ENCODE peak calls at places on chromosomes 4 and X, in ten cellular contexts. One of them, this sample, is unnamed.
A peak's percentile ranks its signal among the peaks of the same experiment; 100 is the strongest.

GRCh38 chrX:45309096-45309495 is 108.4 kb upstream of the DIPK2B start:
- DNase-seq in GM23248: peak; percentile 30
- DNase-seq in cerebellum: no peak
- DNase-seq in KBM-7: no peak
- DNase-seq in mesothelial cell of epicardium: no peak
- DNase-seq in adrenal gland: no peak
- DNase-seq in IMR-90: peak; percentile 52
- DNase-seq in astrocyte of the cerebellum: peak; percentile 2
- DNase-seq in HTR-8/SVneo: no peak
- DNase-seq in endothelial cell: no peak
- DNase-seq in this sample: no peak

GRCh38 chr4:146271466-146271865 is 57.1 kb downstream of the REELD1 start:
- DNase-seq in GM23248: no peak
- DNase-seq in cerebellum: no peak
- DNase-seq in KBM-7: no peak
- DNase-seq in mesothelial cell of epicardium: no peak
- DNase-seq in adrenal gland: no peak
- DNase-seq in IMR-90: no peak
- DNase-seq in astrocyte of the cerebellum: no peak
- DNase-seq in HTR-8/SVneo: no peak
- DNase-seq in endothelial cell: no peak
- DNase-seq in this sample: no peak

GRCh38 chr4:108450236-108450898 is 170.0 kb upstream of the RPL34 start:
- DNase-seq in GM23248: no peak
- DNase-seq in cerebellum: no peak
- DNase-seq in KBM-7: no peak
- DNase-seq in mesothelial cell of epicardium: no peak
- DNase-seq in adrenal gland: no peak
- DNase-seq in IMR-90: no peak
- DNase-seq in astrocyte of the cerebellum: no peak
- DNase-seq in HTR-8/SVneo: no peak
- DNase-seq in endothelial cell: no peak
- DNase-seq in this sample: no peak

GRCh38 chr4:82798168-82799005 is at the start of gene SCD5:
- DNase-seq in GM23248: peak; percentile 96
- DNase-seq in cerebellum: peak; percentile 88
- DNase-seq in KBM-7: peak; percentile 84
- DNase-seq in mesothelial cell of epicardium: peak; percentile 44
- DNase-seq in adrenal gland: peak; percentile 81
- DNase-seq in IMR-90: peak; percentile 82
- DNase-seq in astrocyte of the cerebellum: no peak
- DNase-seq in HTR-8/SVneo: peak; percentile 70
- DNase-seq in endothelial cell: peak; percentile 35
- DNase-seq in this sample: peak; percentile 71

GRCh38 chrX:50747471-50747900 is 66.5 kb downstream of the SHROOM4 start:
- DNase-seq in GM23248: peak; percentile 55
- DNase-seq in cerebellum: no peak
- DNase-seq in KBM-7: no peak
- DNase-seq in mesothelial cell of epicardium: no peak
- DNase-seq in adrenal gland: no peak
- DNase-seq in IMR-90: peak; percentile 45
- DNase-seq in astrocyte of the cerebellum: no peak
- DNase-seq in HTR-8/SVneo: no peak
- DNase-seq in endothelial cell: peak; percentile 24
- DNase-seq in this sample: peak; percentile 41

GRCh38 chrX:70439016-70439415 is 5.6 kb upstream of the DLG3 start:
- DNase-seq in GM23248: peak; percentile 25
- DNase-seq in cerebellum: no peak
- DNase-seq in KBM-7: peak; percentile 57
- DNase-seq in mesothelial cell of epicardium: no peak
- DNase-seq in adrenal gland: no peak
- DNase-seq in IMR-90: no peak
- DNase-seq in astrocyte of the cerebellum: no peak
- DNase-seq in HTR-8/SVneo: no peak
- DNase-seq in endothelial cell: no peak
- DNase-seq in this sample: no peak

GRCh38 chr4:139247241-139247640 is 32.8 kb downstream of the MGARP start:
- DNase-seq in GM23248: peak; percentile 34
- DNase-seq in cerebellum: no peak
- DNase-seq in KBM-7: no peak
- DNase-seq in mesothelial cell of epicardium: no peak
- DNase-seq in adrenal gland: no peak
- DNase-seq in IMR-90: peak; percentile 39
- DNase-seq in astrocyte of the cerebellum: no peak
- DNase-seq in HTR-8/SVneo: no peak
- DNase-seq in endothelial cell: no peak
- DNase-seq in this sample: no peak

GRCh38 chrX:153864101-153864500 is 21.9 kb downstream of the L1CAM start:
- DNase-seq in GM23248: no peak
- DNase-seq in cerebellum: no peak
- DNase-seq in KBM-7: no peak
- DNase-seq in mesothelial cell of epicardium: no peak
- DNase-seq in adrenal gland: no peak
- DNase-seq in IMR-90: no peak
- DNase-seq in astrocyte of the cerebellum: no peak
- DNase-seq in HTR-8/SVneo: no peak
- DNase-seq in endothelial cell: no peak
- DNase-seq in this sample: no peak

GRCh38 chr4:22167201-22167600 is 218.6 kb upstream of the KCNIP4 start:
- DNase-seq in GM23248: no peak
- DNase-seq in cerebellum: no peak
- DNase-seq in KBM-7: no peak
- DNase-seq in mesothelial cell of epicardium: no peak
- DNase-seq in adrenal gland: no peak
- DNase-seq in IMR-90: no peak
- DNase-seq in astrocyte of the cerebellum: no peak
- DNase-seq in HTR-8/SVneo: no peak
- DNase-seq in endothelial cell: no peak
- DNase-seq in this sample: no peak

GRCh38 chr4:85086721-85087120 is 120.2 kb upstream of the WDFY3 start:
- DNase-seq in GM23248: no peak
- DNase-seq in cerebellum: no peak
- DNase-seq in KBM-7: no peak
- DNase-seq in mesothelial cell of epicardium: no peak
- DNase-seq in adrenal gland: no peak
- DNase-seq in IMR-90: no peak
- DNase-seq in astrocyte of the cerebellum: no peak
- DNase-seq in HTR-8/SVneo: no peak
- DNase-seq in endothelial cell: no peak
- DNase-seq in this sample: no peak

GRCh38 chrX:72540318-72540717 is 32.3 kb downstream of the HDAC8 start:
- DNase-seq in GM23248: peak; percentile 41
- DNase-seq in cerebellum: peak; percentile 47
- DNase-seq in KBM-7: peak; percentile 37
- DNase-seq in mesothelial cell of epicardium: no peak
- DNase-seq in adrenal gland: no peak
- DNase-seq in IMR-90: peak; percentile 58
- DNase-seq in astrocyte of the cerebellum: peak; percentile 12
- DNase-seq in HTR-8/SVneo: peak; percentile 28
- DNase-seq in endothelial cell: no peak
- DNase-seq in this sample: no peak

GRCh38 chr4:84159767-84160166 is 339.3 kb downstream of the NKX6-1 start:
- DNase-seq in GM23248: peak; percentile 4
- DNase-seq in cerebellum: no peak
- DNase-seq in KBM-7: no peak
- DNase-seq in mesothelial cell of epicardium: no peak
- DNase-seq in adrenal gland: no peak
- DNase-seq in IMR-90: no peak
- DNase-seq in astrocyte of the cerebellum: no peak
- DNase-seq in HTR-8/SVneo: no peak
- DNase-seq in endothelial cell: peak; percentile 43
- DNase-seq in this sample: peak; percentile 3

GRCh38 chr4:151407466-151408379 is 1.3 kb upstream of the FHIP1A start:
- DNase-seq in GM23248: no peak
- DNase-seq in cerebellum: no peak
- DNase-seq in KBM-7: peak; percentile 81
- DNase-seq in mesothelial cell of epicardium: no peak
- DNase-seq in adrenal gland: peak; percentile 30
- DNase-seq in IMR-90: no peak
- DNase-seq in astrocyte of the cerebellum: no peak
- DNase-seq in HTR-8/SVneo: no peak
- DNase-seq in endothelial cell: peak; percentile 29
- DNase-seq in this sample: no peak

GRCh38 chr4:30191902-30192301 is 528.3 kb upstream of the PCDH7 start:
- DNase-seq in GM23248: no peak
- DNase-seq in cerebellum: no peak
- DNase-seq in KBM-7: no peak
- DNase-seq in mesothelial cell of epicardium: no peak
- DNase-seq in adrenal gland: no peak
- DNase-seq in IMR-90: no peak
- DNase-seq in astrocyte of the cerebellum: no peak
- DNase-seq in HTR-8/SVneo: no peak
- DNase-seq in endothelial cell: no peak
- DNase-seq in this sample: no peak

GRCh38 chr4:76458297-76458696 is 23.3 kb downstream of the SHROOM3 start:
- DNase-seq in GM23248: no peak
- DNase-seq in cerebellum: no peak
- DNase-seq in KBM-7: no peak
- DNase-seq in mesothelial cell of epicardium: no peak
- DNase-seq in adrenal gland: no peak
- DNase-seq in IMR-90: no peak
- DNase-seq in astrocyte of the cerebellum: no peak
- DNase-seq in HTR-8/SVneo: no peak
- DNase-seq in endothelial cell: no peak
- DNase-seq in this sample: no peak

GRCh38 chr4:2891294-2891693 is 47.6 kb downstream of the ADD1 start:
- DNase-seq in GM23248: peak; percentile 73
- DNase-seq in cerebellum: no peak
- DNase-seq in KBM-7: no peak
- DNase-seq in mesothelial cell of epicardium: no peak
- DNase-seq in adrenal gland: no peak
- DNase-seq in IMR-90: peak; percentile 73
- DNase-seq in astrocyte of the cerebellum: no peak
- DNase-seq in HTR-8/SVneo: no peak
- DNase-seq in endothelial cell: no peak
- DNase-seq in this sample: no peak

This sample was measured in HAP-1.